ENCODE peak calls at places on chromosome 13, in nine cellular contexts. D is cardiac muscle cell; X is psoas muscle; U is progenitor cell of endocrine pancreas; C is CD4-positive, alpha-beta T cell; H is GM06990; M is Calu3; Q is HL-60; G is neural crest cell. E is an unnamed sample.
A peak's percentile ranks its signal among the peaks of the same experiment; 100 is the strongest.

GRCh38 chr13:25869941-25870340 is 181.9 kb downstream of the SHISA2 start:
- DNase-seq in C (no peak), Q (no peak), H (no peak), U (no peak), M (no peak), X (peak; percentile 58), D (no peak), G (no peak), E (no peak)

GRCh38 chr13:49357694-49358093 is 86.2 kb downstream of the CAB39L start:
- DNase-seq in Q (no peak), G (no peak), U (no peak), C (no peak), H (no peak), X (no peak), D (no peak), M (no peak), E (no peak)

GRCh38 chr13:106690779-106691178 is 122.8 kb upstream of the ARGLU1 start:
- DNase-seq in D (peak; percentile 12), C (no peak), Q (no peak), G (no peak), M (no peak), H (no peak), U (no peak), X (no peak), E (no peak)

GRCh38 chr13:30355405-30355741 is 48.0 kb upstream of the KATNAL1 start:
- DNase-seq in H (peak; percentile 62), U (peak; percentile 22), X (no peak), Q (no peak), M (no peak), D (no peak), G (peak; percentile 14), C (no peak), E (no peak)

GRCh38 chr13:88623150-88623549 is 952.0 kb downstream of the SLITRK5 start:
- DNase-seq in D (no peak), M (no peak), Q (no peak), X (no peak), C (no peak), G (no peak), H (no peak), U (no peak), E (no peak)

GRCh38 chr13:110312669-110313031 is 5.6 kb downstream of the COL4A2 start:
- DNase-seq in H (no peak), X (no peak), D (peak; percentile 76), Q (no peak), G (no peak), U (no peak), C (no peak), M (no peak), E (no peak)

GRCh38 chr13:106919638-106920037 is 351.7 kb upstream of the ARGLU1 start:
- DNase-seq in M (no peak), G (peak; percentile 34), H (no peak), C (no peak), U (no peak), X (peak; percentile 65), Q (no peak), D (peak; percentile 48), E (no peak)

GRCh38 chr13:34334984-34335661 is 517.2 kb downstream of the RFC3 start:
- DNase-seq in Q (no peak), C (no peak), D (no peak), H (no peak), G (no peak), M (no peak), U (no peak), X (no peak), E (no peak)

GRCh38 chr13:106619688-106620555 is 52.0 kb upstream of the ARGLU1 start:
- DNase-seq in X (no peak), D (peak; percentile 84), M (peak; percentile 7), Q (peak; percentile 70), H (peak; percentile 1), G (peak; percentile 9), U (no peak), C (no peak), E (peak; percentile 8)

GRCh38 chr13:35378939-35379338 is 97.5 kb downstream of the MAB21L1 start:
- DNase-seq in H (no peak), G (no peak), X (no peak), U (no peak), D (peak; percentile 6), M (no peak), Q (no peak), C (no peak), E (no peak)

GRCh38 chr13:31090921-31091624 is 70.6 kb downstream of the HSPH1 start:
- DNase-seq in D (peak; percentile 53), Q (no peak), H (no peak), G (no peak), U (peak; percentile 23), C (no peak), X (no peak), M (no peak), E (no peak)

GRCh38 chr13:107025991-107026390 is 458.1 kb upstream of the ARGLU1 start:
- DNase-seq in U (no peak), D (peak; percentile 45), M (no peak), X (no peak), C (no peak), Q (no peak), H (no peak), G (no peak), E (no peak)

GRCh38 chr13:59277106-59277505 is 886.6 kb downstream of the DIAPH3 start:
- DNase-seq in D (no peak), M (no peak), U (no peak), G (no peak), H (no peak), C (no peak), X (no peak), Q (no peak), E (no peak)

GRCh38 chr13:24261566-24261965 is 47.8 kb upstream of the C1QTNF9 start:
- DNase-seq in M (no peak), X (no peak), Q (no peak), U (no peak), D (no peak), H (no peak), C (peak; percentile 44), G (no peak), E (no peak)

GRCh38 chr13:28035146-28035782 is 46.8 kb upstream of the URAD start:
- DNase-seq in X (no peak), G (no peak), H (no peak), U (no peak), M (peak; percentile 14), D (no peak), C (no peak), Q (no peak), E (no peak)

GRCh38 chr13:46184277-46184699 is 2.3 kb upstream of the LCP1 start:
- DNase-seq in G (peak; percentile 33), D (peak; percentile 28), H (peak; percentile 64), X (no peak), C (peak; percentile 62), M (peak; percentile 17), U (no peak), Q (peak; percentile 81), E (peak; percentile 73)
- TF ChIP-seq CTCF in G (peak; percentile 59), D (peak; percentile 57), H (peak; percentile 89), X (peak; percentile 15), C (peak; percentile 74), M (no peak), U (peak; percentile 58), Q (peak; percentile 70), E (peak; percentile 91)

GRCh38 chr13:53189162-53189561 is 160.5 kb downstream of the OLFM4 start:
- DNase-seq in Q (no peak), C (no peak), U (no peak), G (no peak), X (no peak), M (no peak), H (no peak), D (no peak), E (no peak)
- TF ChIP-seq CTCF in Q (no peak), C (no peak), U (no peak), G (peak; percentile 23), X (no peak), M (no peak), H (peak; percentile 7), D (no peak), E (no peak)

GRCh38 chr13:43874512-43875092 is 4.9 kb downstream of the CCDC122 start:
- DNase-seq in X (no peak), G (no peak), D (peak; percentile 58), Q (no peak), H (peak; percentile 3), U (no peak), M (no peak), C (no peak), E (no peak)
- TF ChIP-seq CTCF in X (peak; percentile 75), G (peak; percentile 75), D (peak; percentile 44), Q (no peak), H (peak; percentile 42), U (peak; percentile 71), M (no peak), C (peak; percentile 79), E (peak; percentile 23)

GRCh38 chr13:22198656-22199217 is 527.9 kb downstream of the FGF9 start:
- DNase-seq in H (no peak), U (no peak), G (no peak), Q (no peak), C (no peak), M (no peak), D (no peak), X (no peak), E (no peak)

GRCh38 chr13:22194106-22194810 is 523.4 kb downstream of the FGF9 start:
- DNase-seq in D (no peak), X (no peak), M (no peak), H (no peak), Q (no peak), G (no peak), C (no peak), U (no peak), E (no peak)

GRCh38 chr13:22198001-22198400 is 527.1 kb downstream of the FGF9 start:
- DNase-seq in D (no peak), G (no peak), Q (no peak), U (no peak), H (no peak), X (no peak), C (no peak), M (no peak), E (no peak)

GRCh38 chr13:22195726-22196125 is 524.9 kb downstream of the FGF9 start:
- DNase-seq in M (no peak), C (no peak), Q (no peak), D (no peak), U (no peak), X (no peak), G (no peak), H (no peak), E (no peak)

GRCh38 chr13:22196777-22197176 is 525.9 kb downstream of the FGF9 start:
- DNase-seq in D (no peak), H (no peak), G (no peak), U (no peak), C (no peak), Q (no peak), M (peak; percentile 1), X (no peak), E (no peak)
- TF ChIP-seq CTCF in D (no peak), H (no peak), G (no peak), U (no peak), C (no peak), Q (no peak), M (no peak), X (no peak), E (no peak)

GRCh38 chr13:94192576-94192975 is 286.9 kb downstream of the DCT start:
- DNase-seq in C (no peak), M (no peak), X (no peak), U (no peak), G (peak; percentile 15), Q (peak; percentile 16), H (no peak), D (peak; percentile 42), E (no peak)
- TF ChIP-seq CTCF in C (no peak), M (no peak), X (peak; percentile 15), U (peak; percentile 50), G (peak; percentile 59), Q (no peak), H (peak; percentile 52), D (peak; percentile 47), E (peak; percentile 45)

GRCh38 chr13:44116562-44117315 is 237.0 kb downstream of the LACC1 start:
- DNase-seq in M (no peak), X (no peak), G (no peak), C (no peak), Q (peak; percentile 44), H (no peak), U (no peak), D (peak; percentile 49), E (no peak)
- TF ChIP-seq CTCF in M (no peak), X (no peak), G (no peak), C (no peak), Q (no peak), H (no peak), U (no peak), D (peak; percentile 28), E (no peak)

E was measured in GM12864.